ENCODE peak calls at places on chromosomes 4 and X, in six cellular contexts. A is endodermal cell, M is GM23248, O is SJSA1, Z is stomach, B is tibial artery. X is an unnamed sample.

GRCh38 chr4:74933562-74934015 is 673 bp downstream of the PARM1 start:
- DNase-seq in A (no peak), M (peak), O (no peak), Z (peak), B (peak), X (peak)

GRCh38 chrX:45295587-45295986 is 94.9 kb upstream of the DIPK2B start:
- DNase-seq in A (no peak), M (peak), O (no peak), Z (no peak), B (no peak), X (no peak)

GRCh38 chr4:109462297-109462696 is 28.7 kb downstream of the SEC24B start:
- DNase-seq in A (no peak), M (no peak), O (no peak), Z (no peak), B (no peak), X (no peak)

GRCh38 chr4:36573441-36573840 is 292.0 kb downstream of the DTHD1 start:
- DNase-seq in A (no peak), M (no peak), O (no peak), Z (no peak), B (no peak), X (no peak)

GRCh38 chr4:186201535-186202230 is 10.3 kb downstream of the CYP4V2 start:
- DNase-seq in A (peak), M (peak), O (peak), Z (peak), B (no peak), X (no peak)

GRCh38 chr4:70714061-70714468 is 7.7 kb upstream of the RUFY3 start:
- DNase-seq in A (no peak), M (peak), O (no peak), Z (no peak), B (no peak), X (no peak)

GRCh38 chrX:131895002-131895401 is 128.1 kb upstream of the STK26 start:
- DNase-seq in A (no peak), M (peak), O (no peak), Z (no peak), B (no peak), X (no peak)

GRCh38 chrX:46251755-46252154 is 293.5 kb downstream of the ZNF674 start:
- DNase-seq in A (no peak), M (peak), O (peak), Z (no peak), B (no peak), X (no peak)

GRCh38 chrX:70434914-70435586 is 9.6 kb upstream of the DLG3 start:
- DNase-seq in A (no peak), M (peak), O (no peak), Z (peak), B (peak), X (peak)

GRCh38 chr4:154036856-154037255 is 248.0 kb upstream of the SFRP2 start:
- DNase-seq in A (no peak), M (no peak), O (no peak), Z (no peak), B (no peak), X (no peak)

GRCh38 chr4:74056858-74057562 is 18.5 kb upstream of the CXCL3 start:
- DNase-seq in A (no peak), M (peak), O (peak), Z (no peak), B (no peak), X (no peak)

GRCh38 chr4:87527446-87528240 is 1.5 kb downstream of the SPARCL1 start:
- DNase-seq in A (no peak), M (no peak), O (no peak), Z (no peak), B (no peak), X (no peak)

GRCh38 chr4:127965803-127966175 is 583 bp downstream of the ABHD18 start:
- DNase-seq in A (peak), M (peak), O (no peak), Z (peak), B (peak), X (peak)

GRCh38 chr4:9924750-9925149 is 96.5 kb downstream of the SLC2A9 start:
- DNase-seq in A (no peak), M (peak), O (no peak), Z (no peak), B (no peak), X (no peak)

GRCh38 chrX:107766470-107767140 is 9.0 kb downstream of the TSC22D3 start:
- DNase-seq in A (peak), M (peak), O (no peak), Z (no peak), B (peak), X (no peak)

GRCh38 chr4:177595413-177595812 is 153.2 kb upstream of the AGA start:
- DNase-seq in A (no peak), M (no peak), O (no peak), Z (no peak), B (no peak), X (no peak)

GRCh38 chr4:79621061-79621460 is 213.0 kb upstream of the GK2 start:
- DNase-seq in A (no peak), M (no peak), O (no peak), Z (no peak), B (no peak), X (no peak)

GRCh38 chrX:56728752-56729151 is 291 bp upstream of the NBDY start:
- DNase-seq in A (no peak), M (peak), O (no peak), Z (no peak), B (no peak), X (peak)

GRCh38 chrX:70454441-70455365 is 10.1 kb downstream of the DLG3 start:
- DNase-seq in A (peak), M (peak), O (peak), Z (peak), B (peak), X (peak)

GRCh38 chr4:182600093-182600492 is 317.1 kb downstream of the DCTD start:
- DNase-seq in A (no peak), M (no peak), O (no peak), Z (no peak), B (no peak), X (no peak)

GRCh38 chrX:71998836-71999509 is 88.3 kb downstream of the NHSL2 start:
- DNase-seq in A (peak), M (peak), O (peak), Z (peak), B (peak), X (peak)

GRCh38 chrX:16469870-16470269 is 180.1 kb upstream of the S100G start:
- DNase-seq in A (peak), M (no peak), O (no peak), Z (no peak), B (no peak), X (no peak)

GRCh38 chr4:86856896-86857295 is 7.7 kb upstream of the SLC10A6 start:
- DNase-seq in A (no peak), M (no peak), O (no peak), Z (no peak), B (no peak), X (no peak)

GRCh38 chr4:110518889-110519490 is 43.0 kb downstream of the ENPEP start:
- DNase-seq in A (peak), M (peak), O (no peak), Z (no peak), B (no peak), X (no peak)

GRCh38 chrX:104343408-104344129 is 88.8 kb upstream of the ESX1 start:
- DNase-seq in A (peak), M (peak), O (peak), Z (peak), B (peak), X (no peak)

GRCh38 chrX:133183806-133184205 is 34.3 kb downstream of the TFDP3 start:
- DNase-seq in A (no peak), M (no peak), O (no peak), Z (no peak), B (no peak), X (no peak)

GRCh38 chr4:14225683-14226207 is 598.2 kb upstream of the BOD1L1 start:
- DNase-seq in A (no peak), M (no peak), O (no peak), Z (no peak), B (no peak), X (no peak)

GRCh38 chr4:15774020-15774420 is 4.1 kb upstream of the CD38 start:
- DNase-seq in A (no peak), M (peak), O (no peak), Z (no peak), B (no peak), X (no peak)

GRCh38 chr4:15755321-15755750 is 22.8 kb upstream of the CD38 start:
- DNase-seq in A (no peak), M (peak), O (peak), Z (no peak), B (no peak), X (no peak)

GRCh38 chr4:137124278-137124932 is 407.9 kb downstream of the PCDH18 start:
- DNase-seq in A (no peak), M (peak), O (peak), Z (no peak), B (no peak), X (no peak)

GRCh38 chr4:71406459-71406963 is 67.7 kb downstream of the SLC4A4 start:
- DNase-seq in A (no peak), M (peak), O (no peak), Z (no peak), B (no peak), X (no peak)

GRCh38 chr4:100014616-100015015 is 64.5 kb upstream of the H2AZ1 start:
- DNase-seq in A (no peak), M (no peak), O (no peak), Z (no peak), B (no peak), X (no peak)

GRCh38 chr4:17763352-17763890 is 18.0 kb downstream of the FAM184B start:
- DNase-seq in A (no peak), M (no peak), O (no peak), Z (no peak), B (no peak), X (no peak)

GRCh38 chr4:165136529-165136928 is 23.9 kb upstream of the TMEM192 start:
- DNase-seq in A (no peak), M (no peak), O (no peak), Z (no peak), B (no peak), X (no peak)

GRCh38 chrX:97504435-97504834 is 620.7 kb downstream of the RPA4 start:
- DNase-seq in A (no peak), M (no peak), O (no peak), Z (no peak), B (no peak), X (no peak)

GRCh38 chrX:135050603-135051002 is 1.3 kb downstream of the RTL8A start:
- DNase-seq in A (no peak), M (no peak), O (no peak), Z (no peak), B (no peak), X (no peak)

GRCh38 chr4:5142726-5143125 is 91.4 kb downstream of the STK32B start:
- DNase-seq in A (peak), M (peak), O (no peak), Z (peak), B (peak), X (peak)

GRCh38 chr4:77104405-77105292 is 28.9 kb upstream of the CCNI start:
- DNase-seq in A (no peak), M (peak), O (no peak), Z (peak), B (peak), X (peak)

DNA sequence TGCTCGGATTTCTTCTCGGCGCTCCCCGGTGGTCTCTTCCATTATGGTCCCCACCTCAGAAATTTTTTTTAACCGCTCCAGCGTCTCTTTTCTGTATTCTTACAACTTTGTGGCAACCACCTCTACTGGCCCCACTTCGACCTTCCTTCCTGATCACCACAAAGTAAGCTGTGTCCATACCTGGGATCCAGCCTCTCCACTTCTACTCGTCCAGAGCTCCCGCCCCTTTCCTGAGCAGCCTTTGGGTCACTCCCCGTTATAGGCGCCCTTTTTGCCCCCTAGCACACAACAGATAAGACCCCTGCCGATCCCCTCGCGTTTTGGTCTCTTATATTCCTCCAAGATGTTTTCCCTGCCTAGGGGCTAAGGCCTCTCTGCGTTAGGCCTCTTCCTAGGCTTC is 553 bp downstream of the PIGG start:
- DNase-seq in A (no peak), M (peak), O (no peak), Z (no peak), B (no peak), X (no peak)
- H3K4me3 ChIP-seq in A (peak), M (peak), O (peak), Z (peak), B (peak), X (peak)

GRCh38 chr4:150884625-150885024 is 130.5 kb downstream of the LRBA start:
- DNase-seq in A (no peak), M (no peak), O (no peak), Z (no peak), B (no peak), X (no peak)
- H3K27ac ChIP-seq in A (no peak), M (peak), O (peak), Z (no peak), B (no peak), X (no peak)

DNA sequence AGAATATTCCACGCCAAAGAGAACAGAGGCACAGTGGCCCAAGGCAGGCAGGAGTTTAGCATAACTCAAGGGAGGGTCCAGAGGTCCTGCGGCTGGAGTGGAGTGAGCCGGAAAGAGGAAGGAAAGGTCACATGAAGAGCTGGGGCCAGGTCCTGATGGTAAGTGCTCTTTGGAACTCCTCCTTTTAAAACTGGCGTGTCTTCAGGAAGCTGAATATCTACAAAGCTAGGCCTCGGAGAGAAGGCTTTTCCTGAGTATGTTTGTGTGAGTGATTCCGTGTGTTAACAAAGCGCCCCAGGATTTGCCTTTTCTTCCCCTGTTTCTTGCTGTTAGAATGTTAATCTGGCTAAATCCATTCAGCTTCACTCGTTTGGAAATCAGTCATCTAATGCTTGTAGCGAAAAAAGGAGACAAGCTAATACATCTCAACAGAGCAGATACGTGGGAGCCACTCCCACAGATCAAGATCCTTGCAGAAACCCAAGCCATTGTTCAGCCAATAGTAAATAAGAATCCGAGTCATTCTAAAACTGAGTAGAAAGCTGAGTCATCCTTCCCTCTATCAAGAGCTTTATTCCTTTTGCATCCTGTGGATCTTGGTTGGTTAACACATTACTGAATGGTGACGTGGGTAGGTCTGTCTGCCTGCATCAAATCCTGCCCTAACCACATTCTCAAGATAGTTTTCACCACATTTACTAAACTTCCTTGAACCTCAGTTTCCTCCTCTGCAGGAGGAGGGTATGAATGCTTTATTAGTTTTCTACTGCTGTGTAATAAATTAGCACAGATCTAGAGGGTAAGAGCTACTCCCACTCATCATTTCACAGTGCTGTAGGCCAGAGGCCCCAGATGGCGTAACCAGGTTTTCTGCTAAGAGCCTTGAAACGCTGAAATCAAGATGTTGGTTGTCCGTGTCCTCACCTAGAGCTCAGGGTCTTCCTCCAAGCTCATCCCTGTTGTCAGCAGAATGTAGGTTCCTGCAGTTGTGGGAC is 43.2 kb upstream of the RBM47 start:
- DNase-seq in A (peak), M (peak), O (peak), Z (no peak), B (peak), X (no peak)
- H3K4me3 ChIP-seq in A (no peak), M (no peak), O (no peak), Z (no peak), B (no peak), X (no peak)

GRCh38 chrX:109696146-109696740 is 36.8 kb downstream of the ACSL4 start:
- DNase-seq in A (no peak), M (no peak), O (no peak), Z (no peak), B (no peak), X (no peak)
- H3K27ac ChIP-seq in A (no peak), M (no peak), O (no peak), Z (no peak), B (no peak), X (no peak)

GRCh38 chrX:48467331-48467761 is 2.7 kb downstream of the SLC38A5 start:
- DNase-seq in A (no peak), M (peak), O (no peak), Z (no peak), B (no peak), X (no peak)
- H3K4me3 ChIP-seq in A (peak), M (peak), O (no peak), Z (peak), B (peak), X (peak)

DNA sequence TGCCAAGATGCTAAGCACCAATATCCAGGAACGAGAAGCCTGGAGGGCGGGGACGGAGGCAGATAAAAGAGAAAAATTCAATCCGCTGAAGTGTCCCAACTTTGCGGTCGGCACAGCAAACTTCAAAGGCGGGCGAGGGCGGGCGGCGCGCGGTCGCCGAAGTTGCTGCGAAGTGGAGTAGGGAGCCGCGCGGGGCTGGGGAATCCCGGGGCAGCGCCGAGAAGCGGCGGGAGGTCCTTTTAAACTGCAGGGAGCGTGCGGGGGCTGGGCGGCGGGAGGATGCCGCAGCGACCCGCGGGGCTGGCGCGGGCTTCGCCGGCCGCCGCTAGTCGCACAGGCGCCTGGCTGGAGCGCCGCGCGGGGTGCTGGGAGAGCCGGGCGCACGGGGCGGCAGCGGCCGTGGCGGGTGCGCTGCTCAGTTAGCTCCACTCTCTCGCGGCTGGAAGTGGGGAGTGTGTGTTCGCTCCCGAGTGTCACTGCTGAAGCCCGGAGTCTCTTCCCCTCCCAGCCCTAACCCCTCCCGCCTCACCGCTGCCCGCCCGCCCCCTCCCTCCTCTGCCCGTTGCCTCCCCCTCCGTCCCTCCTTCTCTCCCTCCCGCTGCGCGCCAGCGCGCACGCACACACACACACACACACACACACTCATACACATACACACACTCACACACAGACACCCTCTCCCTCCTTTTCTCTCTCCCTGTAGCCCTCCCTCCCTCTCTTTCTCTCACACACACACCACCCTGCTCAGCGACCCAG is at the start of gene NDNF:
- DNase-seq in A (peak), M (peak), O (peak), Z (no peak), B (peak), X (peak)
- H3K27ac ChIP-seq in A (peak), M (no peak), O (no peak), Z (peak), B (peak), X (peak)

GRCh38 chrX:65034292-65034640 is 58.0 kb upstream of the ZC4H2 start:
- DNase-seq in A (no peak), M (peak), O (no peak), Z (no peak), B (no peak), X (no peak)
- H3K4me3 ChIP-seq in A (peak), M (peak), O (no peak), Z (peak), B (peak), X (peak)

DNA sequence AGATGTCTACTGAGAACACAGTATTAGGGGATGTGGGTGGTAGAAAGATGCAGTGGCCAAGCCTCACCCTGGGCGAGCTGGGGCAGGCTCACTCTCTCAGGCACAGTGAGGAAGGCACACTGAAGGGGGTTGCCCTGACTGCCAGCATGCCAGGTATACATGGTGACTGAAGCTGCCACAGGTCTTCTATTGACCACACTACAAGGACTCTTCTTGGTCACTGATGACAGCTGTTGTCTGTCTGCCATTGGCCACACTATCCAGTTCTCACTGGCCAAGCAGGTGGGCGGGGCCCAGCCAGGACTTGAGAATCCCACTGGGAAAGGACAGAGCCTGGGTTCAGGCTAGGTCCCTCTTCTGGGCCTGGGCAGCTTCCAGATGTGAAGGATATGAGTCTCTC is 39.7 kb upstream of the TBC1D14 start:
- DNase-seq in A (no peak), M (no peak), O (no peak), Z (no peak), B (no peak), X (peak)
- H3K27ac ChIP-seq in A (no peak), M (no peak), O (no peak), Z (no peak), B (no peak), X (peak)